ENCODE peak calls at places on chromosomes 2 and 18, in five cellular contexts. One of them, this sample, is unnamed.

GRCh38 chr2:189836644-189837043 is 52.4 kb downstream of the PMS1 start:
- DNase-seq in K562: no peak
- DNase-seq in H1: no peak
- DNase-seq in GM12878: no peak
- DNase-seq in HepG2: no peak
- DNase-seq in this sample: peak

GRCh38 chr2:239118264-239118663 is 270.4 kb downstream of the TWIST2 start:
- DNase-seq in K562: no peak
- DNase-seq in H1: no peak
- DNase-seq in GM12878: no peak
- DNase-seq in HepG2: no peak
- DNase-seq in this sample: no peak

GRCh38 chr2:96501471-96501874 is 3.7 kb downstream of the NEURL3 start:
- DNase-seq in K562: no peak
- DNase-seq in H1: no peak
- DNase-seq in GM12878: peak
- DNase-seq in HepG2: no peak
- DNase-seq in this sample: no peak

GRCh38 chr18:64405161-64405560 is 256.3 kb upstream of the LINC00305 start:
- DNase-seq in K562: no peak
- DNase-seq in H1: no peak
- DNase-seq in GM12878: no peak
- DNase-seq in HepG2: no peak
- DNase-seq in this sample: no peak

GRCh38 chr2:99448556-99448955 is 41.3 kb downstream of the REV1 start:
- DNase-seq in K562: no peak
- DNase-seq in H1: no peak
- DNase-seq in GM12878: no peak
- DNase-seq in HepG2: no peak
- DNase-seq in this sample: no peak

GRCh38 chr2:216774620-216775019 is 79.3 kb upstream of the IGFBP5 start:
- DNase-seq in K562: peak
- DNase-seq in H1: no peak
- DNase-seq in GM12878: no peak
- DNase-seq in HepG2: no peak
- DNase-seq in this sample: no peak

GRCh38 chr2:132384491-132385186 is 32.0 kb upstream of the GPR39 start:
- DNase-seq in K562: no peak
- DNase-seq in H1: no peak
- DNase-seq in GM12878: no peak
- DNase-seq in HepG2: no peak
- DNase-seq in this sample: no peak

GRCh38 chr18:71630686-71631085 is 913.5 kb downstream of the CBLN2 start:
- DNase-seq in K562: no peak
- DNase-seq in H1: no peak
- DNase-seq in GM12878: no peak
- DNase-seq in HepG2: no peak
- DNase-seq in this sample: no peak

GRCh38 chr18:54775686-54776085 is 52.6 kb upstream of the RAB27B start:
- DNase-seq in K562: peak
- DNase-seq in H1: no peak
- DNase-seq in GM12878: no peak
- DNase-seq in HepG2: no peak
- DNase-seq in this sample: peak

GRCh38 chr2:181471783-181472182 is 14.6 kb downstream of the ITGA4 start:
- DNase-seq in K562: no peak
- DNase-seq in H1: no peak
- DNase-seq in GM12878: no peak
- DNase-seq in HepG2: no peak
- DNase-seq in this sample: no peak

GRCh38 chr2:111900859-111901258 is 2.5 kb downstream of the MERTK start:
- DNase-seq in K562: peak
- DNase-seq in H1: no peak
- DNase-seq in GM12878: no peak
- DNase-seq in HepG2: peak
- DNase-seq in this sample: peak

GRCh38 chr2:61151434-61151833 is 10.6 kb upstream of the C2orf74 start:
- DNase-seq in K562: peak
- DNase-seq in H1: no peak
- DNase-seq in GM12878: no peak
- DNase-seq in HepG2: no peak
- DNase-seq in this sample: no peak

GRCh38 chr2:109455731-109456691 is 157.8 kb downstream of the SEPTIN10 start:
- DNase-seq in K562: no peak
- DNase-seq in H1: no peak
- DNase-seq in GM12878: no peak
- DNase-seq in HepG2: no peak
- DNase-seq in this sample: no peak

GRCh38 chr2:234881413-234882241 is 70.2 kb upstream of the SH3BP4 start:
- DNase-seq in K562: peak
- DNase-seq in H1: peak
- DNase-seq in GM12878: no peak
- DNase-seq in HepG2: peak
- DNase-seq in this sample: peak

GRCh38 chr2:198400999-198401398 is 596.6 kb downstream of the PLCL1 start:
- DNase-seq in K562: no peak
- DNase-seq in H1: no peak
- DNase-seq in GM12878: no peak
- DNase-seq in HepG2: no peak
- DNase-seq in this sample: no peak

GRCh38 chr2:102460467-102460866 is 12.6 kb upstream of the SLC9A4 start:
- DNase-seq in K562: peak
- DNase-seq in H1: no peak
- DNase-seq in GM12878: no peak
- DNase-seq in HepG2: no peak
- DNase-seq in this sample: no peak

GRCh38 chr18:42113529-42114191 is 158.6 kb downstream of the PIK3C3 start:
- DNase-seq in K562: peak
- DNase-seq in H1: no peak
- DNase-seq in GM12878: no peak
- DNase-seq in HepG2: peak
- DNase-seq in this sample: no peak

GRCh38 chr18:55185391-55185790 is 226.1 kb upstream of the CCDC68 start:
- DNase-seq in K562: no peak
- DNase-seq in H1: no peak
- DNase-seq in GM12878: no peak
- DNase-seq in HepG2: no peak
- DNase-seq in this sample: no peak

GRCh38 chr2:116513991-116514390 is 1300.5 kb upstream of the DDX18 start:
- DNase-seq in K562: no peak
- DNase-seq in H1: no peak
- DNase-seq in GM12878: no peak
- DNase-seq in HepG2: no peak
- DNase-seq in this sample: no peak

GRCh38 chr2:223027442-223027841 is 24.5 kb upstream of the KCNE4 start:
- DNase-seq in K562: no peak
- DNase-seq in H1: no peak
- DNase-seq in GM12878: no peak
- DNase-seq in HepG2: no peak
- DNase-seq in this sample: no peak

GRCh38 chr18:30403278-30403677 is 639.3 kb downstream of the DSC3 start:
- DNase-seq in K562: no peak
- DNase-seq in H1: no peak
- DNase-seq in GM12878: no peak
- DNase-seq in HepG2: no peak
- DNase-seq in this sample: no peak

GRCh38 chr2:105747997-105748396 is 3.3 kb downstream of the NCK2 start:
- DNase-seq in K562: no peak
- DNase-seq in H1: no peak
- DNase-seq in GM12878: no peak
- DNase-seq in HepG2: no peak
- DNase-seq in this sample: no peak

GRCh38 chr2:105746177-105747080 is 1.7 kb downstream of the NCK2 start:
- DNase-seq in K562: peak
- DNase-seq in H1: no peak
- DNase-seq in GM12878: peak
- DNase-seq in HepG2: peak
- DNase-seq in this sample: no peak

GRCh38 chr2:105744091-105744908 is 412 bp upstream of the NCK2 start:
- DNase-seq in K562: peak
- DNase-seq in H1: no peak
- DNase-seq in GM12878: no peak
- DNase-seq in HepG2: peak
- DNase-seq in this sample: peak

GRCh38 chr2:105747254-105747909 is 2.7 kb downstream of the NCK2 start:
- DNase-seq in K562: no peak
- DNase-seq in H1: no peak
- DNase-seq in GM12878: no peak
- DNase-seq in HepG2: no peak
- DNase-seq in this sample: no peak

GRCh38 chr2:105744909-105745853 is at the start of gene NCK2:
- DNase-seq in K562: peak
- DNase-seq in H1: no peak
- DNase-seq in GM12878: no peak
- DNase-seq in HepG2: no peak
- DNase-seq in this sample: no peak
- TF ChIP-seq KDM1A in K562: no peak
- TF ChIP-seq KDM1A in H1: no peak
- TF ChIP-seq KDM1A in GM12878: no peak
- TF ChIP-seq KDM1A in HepG2: no peak
- TF ChIP-seq KDM1A in this sample: no peak

DNA sequence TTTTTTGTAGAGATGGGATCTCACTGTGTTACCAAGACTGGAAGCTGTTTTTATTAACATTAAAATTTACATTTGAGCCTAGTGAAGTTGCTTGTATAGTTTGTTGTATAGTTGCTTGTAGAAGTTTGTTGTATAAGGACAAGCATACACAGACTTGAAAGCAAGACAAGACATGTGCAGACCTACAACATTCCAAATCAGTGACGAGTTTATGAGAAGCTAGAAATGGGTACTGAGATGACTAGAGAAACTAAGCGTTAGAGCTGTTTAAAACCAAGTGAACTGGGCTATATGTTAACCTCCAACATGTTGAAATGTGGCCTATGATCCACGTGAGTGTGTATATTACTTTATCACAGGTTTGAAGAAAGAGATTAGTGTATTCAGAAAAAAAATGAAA is 39.1 kb downstream of the ABCB11 start:
- DNase-seq in K562: no peak
- DNase-seq in H1: no peak
- DNase-seq in GM12878: no peak
- DNase-seq in HepG2: no peak
- DNase-seq in this sample: no peak
- TF ChIP-seq KDM1A in K562: no peak
- TF ChIP-seq KDM1A in H1: no peak
- TF ChIP-seq KDM1A in GM12878: no peak
- TF ChIP-seq KDM1A in HepG2: no peak
- TF ChIP-seq KDM1A in this sample: no peak

DNA sequence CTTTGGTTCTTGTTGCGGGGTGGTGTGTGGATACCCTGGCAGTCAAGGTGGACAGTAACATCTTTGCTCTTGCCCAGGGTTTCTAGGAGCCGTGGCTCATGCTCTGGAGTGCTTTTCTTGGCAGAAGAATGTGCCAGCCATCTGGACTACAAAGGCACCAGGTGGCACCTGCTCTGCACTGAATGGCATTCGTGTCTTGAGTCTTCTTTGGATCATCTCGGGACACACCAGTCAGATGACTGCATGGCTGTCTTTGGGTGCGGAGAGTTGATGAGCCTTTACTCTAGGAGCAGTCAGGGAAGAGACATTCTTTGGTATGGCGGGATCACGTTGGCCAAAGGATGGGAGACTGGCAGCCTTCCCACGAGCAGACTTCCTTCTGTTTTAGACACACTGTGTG is 104.1 kb upstream of the SEC11C start:
- DNase-seq in K562: no peak
- DNase-seq in H1: no peak
- DNase-seq in GM12878: no peak
- DNase-seq in HepG2: no peak
- DNase-seq in this sample: no peak
- TF ChIP-seq KDM1A in K562: no peak
- TF ChIP-seq KDM1A in H1: no peak
- TF ChIP-seq KDM1A in GM12878: no peak
- TF ChIP-seq KDM1A in HepG2: no peak
- TF ChIP-seq KDM1A in this sample: no peak

DNA sequence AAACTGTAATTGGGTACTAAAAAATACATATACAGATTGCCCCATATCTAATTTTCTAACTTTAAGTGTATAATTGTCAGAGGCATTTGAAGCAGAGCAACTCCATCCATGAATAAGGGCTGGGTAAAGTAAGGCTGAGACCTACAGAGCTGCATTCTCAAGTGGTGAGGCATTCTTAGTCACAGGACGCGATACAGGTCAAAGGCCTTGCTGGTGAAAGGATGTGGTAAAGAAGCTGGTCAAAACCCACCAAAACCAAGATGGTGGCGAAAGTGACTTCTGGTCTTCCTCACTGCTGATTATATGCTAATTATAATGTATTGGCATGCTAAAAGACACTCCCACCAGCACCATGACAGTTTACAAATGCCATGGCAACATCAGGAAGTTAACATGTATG is 50.0 kb downstream of the SLC8A1 start:
- DNase-seq in K562: no peak
- DNase-seq in H1: no peak
- DNase-seq in GM12878: no peak
- DNase-seq in HepG2: no peak
- DNase-seq in this sample: no peak
- TF ChIP-seq KDM1A in K562: no peak
- TF ChIP-seq KDM1A in H1: no peak
- TF ChIP-seq KDM1A in GM12878: no peak
- TF ChIP-seq KDM1A in HepG2: no peak
- TF ChIP-seq KDM1A in this sample: no peak

DNA sequence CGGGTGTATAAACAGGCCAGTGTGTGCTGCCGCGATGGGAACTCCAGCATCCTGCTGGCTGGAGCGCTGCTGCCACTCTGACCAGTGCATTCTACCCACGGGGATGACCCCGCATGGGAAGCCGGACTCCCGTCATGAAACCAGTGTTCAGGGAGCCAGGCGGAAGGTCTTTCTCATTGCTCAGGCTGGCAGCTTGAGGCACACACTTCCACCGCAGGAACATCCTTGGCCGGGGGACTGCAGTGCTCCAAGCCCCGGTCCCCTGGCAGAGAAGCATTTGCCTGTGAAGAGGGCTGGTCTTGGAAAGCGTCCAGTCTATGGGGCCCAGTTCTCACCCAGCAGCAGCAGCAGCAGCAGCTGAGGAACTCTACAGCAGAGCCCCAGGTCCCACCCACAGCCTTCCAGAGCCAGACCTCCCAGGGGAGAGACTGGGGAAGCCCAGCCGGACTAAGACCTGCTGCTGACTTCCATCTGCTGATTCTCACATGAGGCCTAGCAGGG is 235.9 kb downstream of the KLHL29 start:
- DNase-seq in K562: no peak
- DNase-seq in H1: no peak
- DNase-seq in GM12878: no peak
- DNase-seq in HepG2: no peak
- DNase-seq in this sample: no peak
- TF ChIP-seq KDM1A in K562: no peak
- TF ChIP-seq KDM1A in H1: no peak
- TF ChIP-seq KDM1A in GM12878: no peak
- TF ChIP-seq KDM1A in HepG2: no peak
- TF ChIP-seq KDM1A in this sample: no peak

This sample was measured in A549.